ENCODE peak calls at places on chromosome 12, in four cellular contexts. F is pancreas, J is gastrocnemius medialis, L is fibroblast of villous mesenchyme. S is an unnamed sample.

GRCh38 chr12:120136093-120136770 is 19.7 kb upstream of the RAB35 start:
- DNase-seq in F (peak; percentile 40), J (no peak), L (no peak), S (no peak)

GRCh38 chr12:131385313-131386166 is 325.4 kb upstream of the SFSWAP start:
- DNase-seq in F (no peak), J (no peak), L (no peak), S (no peak)

GRCh38 chr12:79373896-79374499 is 316.8 kb downstream of the PAWR start:
- DNase-seq in F (no peak), J (no peak), L (peak; percentile 7), S (no peak)

GRCh38 chr12:122732170-122732569 is 1.5 kb upstream of the HCAR1 start:
- DNase-seq in F (no peak), J (no peak), L (no peak), S (no peak)

GRCh38 chr12:93387780-93388179 is 10.1 kb downstream of the NUDT4 start:
- DNase-seq in F (no peak), J (no peak), L (no peak), S (no peak)

GRCh38 chr12:47281667-47282171 is 202.0 kb upstream of the AMIGO2 start:
- DNase-seq in F (no peak), J (no peak), L (no peak), S (no peak)

GRCh38 chr12:49345048-49345839 is 1.4 kb upstream of the DNAJC22 start:
- DNase-seq in F (peak; percentile 79), J (no peak), L (no peak), S (no peak)

GRCh38 chr12:67193705-67194104 is 75.5 kb upstream of the CAND1 start:
- DNase-seq in F (no peak), J (no peak), L (peak; percentile 43), S (peak; percentile 19)

GRCh38 chr12:92034083-92034482 is 111.6 kb downstream of the BTG1 start:
- DNase-seq in F (no peak), J (no peak), L (no peak), S (no peak)

GRCh38 chr12:108364879-108365278 is 25.8 kb upstream of the CMKLR1 start:
- DNase-seq in F (no peak), J (no peak), L (no peak), S (no peak)

GRCh38 chr12:100331871-100332270 is 25.0 kb upstream of the SLC17A8 start:
- DNase-seq in F (no peak), J (no peak), L (no peak), S (no peak)

GRCh38 chr12:64098709-64099354 is 123.3 kb downstream of the KICS2 start:
- DNase-seq in F (no peak), J (peak; percentile 27), L (no peak), S (no peak)

GRCh38 chr12:48422060-48422459 is 50.3 kb upstream of the ANP32D start:
- DNase-seq in F (no peak), J (no peak), L (peak; percentile 37), S (no peak)

GRCh38 chr12:116040412-116040811 is 237.1 kb downstream of the MED13L start:
- DNase-seq in F (no peak), J (no peak), L (no peak), S (no peak)

GRCh38 chr12:108642269-108642870 is 8.7 kb upstream of the SELPLG start:
- DNase-seq in F (no peak), J (peak; percentile 31), L (no peak), S (no peak)

GRCh38 chr12:127025545-127025944 is 1241.4 kb upstream of the TMEM132C start:
- DNase-seq in F (no peak), J (no peak), L (no peak), S (no peak)

GRCh38 chr12:98371419-98371818 is 144.0 kb upstream of the TMPO start:
- DNase-seq in F (no peak), J (no peak), L (no peak), S (no peak)

GRCh38 chr12:116734156-116734768 is 3.6 kb downstream of the SPRING1 start:
- DNase-seq in F (no peak), J (no peak), L (no peak), S (no peak)

GRCh38 chr12:1216560-1216959 is 225.5 kb downstream of the ERC1 start:
- DNase-seq in F (no peak), J (no peak), L (no peak), S (no peak)

GRCh38 chr12:93125126-93125525 is 196.0 kb upstream of the EEA1 start:
- DNase-seq in F (no peak), J (no peak), L (no peak), S (no peak)

DNA sequence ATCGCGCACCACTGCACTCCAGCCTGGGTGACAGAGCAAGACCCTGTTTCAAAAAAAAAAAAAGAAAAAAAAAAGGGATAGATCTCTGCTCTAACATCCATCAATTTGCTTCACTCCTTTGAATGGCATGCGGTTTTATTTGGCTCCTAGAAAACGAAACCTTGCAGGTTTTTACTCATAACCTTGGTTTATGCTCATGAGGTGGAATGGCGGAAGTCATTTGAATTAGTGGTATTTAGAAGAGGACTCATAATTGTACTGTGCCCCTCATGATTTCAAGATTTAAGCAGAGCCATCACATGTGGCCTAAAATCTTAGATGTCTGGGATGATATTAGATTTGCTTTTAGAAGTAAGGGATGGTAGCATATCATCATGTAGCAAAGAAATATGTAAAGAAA is 29.4 kb downstream of the RBMS2 start:
- DNase-seq in F (no peak), J (no peak), L (no peak), S (no peak)
- TF ChIP-seq CTCF in F (no peak), J (no peak), L (no peak), S (no peak)

DNA sequence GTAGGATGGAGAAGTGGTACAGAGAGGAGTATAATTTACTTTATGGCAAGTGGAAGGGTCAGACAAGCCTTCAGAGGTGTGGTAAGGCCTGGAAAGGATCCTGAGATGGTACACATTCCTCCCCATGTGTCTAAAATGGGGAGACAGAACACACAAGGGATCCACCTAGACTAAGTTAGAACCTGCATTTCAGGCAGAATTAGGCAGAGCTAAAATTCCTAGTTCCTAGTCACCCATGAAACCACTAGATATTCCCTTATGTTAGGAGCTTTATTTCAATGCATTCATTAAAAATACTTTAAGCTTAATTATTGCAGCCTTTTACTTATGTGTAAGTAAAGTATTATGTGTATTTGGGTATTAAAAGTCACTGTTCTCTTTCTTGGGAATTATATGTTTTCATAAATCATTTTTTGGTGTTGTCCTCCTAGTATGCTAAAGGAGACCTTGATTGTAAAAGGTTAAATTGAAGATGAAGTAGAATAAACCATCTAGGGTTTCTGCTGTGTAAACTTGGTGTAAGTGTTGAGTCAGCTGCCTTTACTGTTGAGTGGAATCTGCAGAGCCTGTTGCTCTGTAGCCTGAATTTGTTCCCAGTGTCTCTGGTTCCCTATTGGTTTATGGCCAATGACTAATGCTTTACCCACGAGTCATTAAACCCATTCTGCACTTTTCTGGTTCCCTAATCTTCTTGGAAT is 423.2 kb downstream of the ATP23 start:
- DNase-seq in F (no peak), J (no peak), L (peak; percentile 99), S (peak; percentile 97)
- H3K4me3 ChIP-seq in F (no peak overlapping the region), J (no peak overlapping the region), L (no peak overlapping the region), S (no peak overlapping the region)

DNA sequence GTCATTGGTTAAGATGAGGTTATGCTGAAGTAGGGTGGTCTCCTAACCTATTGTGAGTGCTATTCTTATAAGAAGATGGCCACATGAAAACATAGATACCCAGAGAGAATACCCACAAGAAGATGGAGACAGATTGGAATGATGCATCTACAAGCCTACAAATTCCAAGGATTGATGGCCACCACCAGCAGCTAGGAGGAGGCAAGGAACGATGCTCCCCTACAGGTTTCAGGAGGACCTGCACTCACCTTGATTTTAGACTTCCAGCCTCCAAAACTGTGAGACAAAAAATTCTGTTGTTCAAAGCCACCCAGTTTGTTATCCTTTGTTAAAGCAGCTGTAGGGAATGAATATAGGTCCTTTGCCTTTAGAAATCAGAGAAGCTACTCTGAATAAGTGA is 227.4 kb downstream of the NEDD1 start:
- DNase-seq in F (no peak), J (no peak), L (no peak), S (no peak)
- TF ChIP-seq CTCF in F (no peak), J (no peak), L (no peak), S (no peak)

DNA sequence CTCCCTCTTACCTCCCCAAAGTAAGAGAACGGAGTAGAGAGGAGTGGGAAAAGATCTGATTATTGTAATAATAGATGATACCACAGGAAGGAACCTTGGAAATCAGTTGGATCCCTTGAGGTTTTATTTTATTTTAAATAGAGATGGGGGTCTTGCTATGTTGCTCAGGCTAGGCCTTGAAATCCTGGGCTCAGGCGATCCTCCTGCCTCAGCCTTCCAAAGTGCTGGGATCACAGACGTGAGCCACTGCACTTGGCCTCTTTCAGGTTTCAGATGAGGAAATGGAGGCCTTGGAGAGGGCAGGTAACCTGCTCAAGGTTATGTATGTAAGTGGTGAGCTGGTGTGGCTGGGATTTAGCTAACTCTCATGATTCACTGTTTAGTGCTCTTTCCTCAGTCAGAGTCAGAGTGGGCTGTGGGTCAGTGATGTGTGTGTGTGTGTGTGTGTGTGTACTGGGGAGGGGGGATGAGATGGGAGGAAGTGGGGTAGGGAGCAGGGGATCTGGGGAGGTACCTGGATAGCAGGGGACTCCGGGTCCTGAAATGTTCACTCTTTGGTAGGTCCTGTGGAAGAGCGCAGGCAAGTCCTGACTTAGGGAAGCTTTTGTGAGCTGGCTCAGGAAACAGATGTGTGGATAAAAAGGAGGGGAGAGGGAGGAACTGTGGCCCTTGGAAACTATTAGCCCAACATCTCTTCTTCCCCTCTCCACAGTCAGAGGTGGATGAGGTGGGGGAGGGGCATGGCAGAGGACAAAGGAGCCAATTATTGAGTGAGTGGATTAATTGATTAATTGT is 4.7 kb upstream of the CISTR start:
- DNase-seq in F (no peak), J (no peak), L (no peak), S (no peak)
- H3K4me3 ChIP-seq in F (no peak overlapping the region), J (no peak overlapping the region), L (no peak overlapping the region), S (no peak overlapping the region)

GRCh38 chr12:55780695-55781094 is 36.8 kb downstream of the SARNP start:
- DNase-seq in F (no peak), J (no peak), L (peak; percentile 55), S (no peak)
- TF ChIP-seq CTCF in F (no peak), J (no peak), L (no peak), S (no peak)

GRCh38 chr12:51953011-51953568 is 1.6 kb downstream of the ACVR1B start:
- DNase-seq in F (no peak), J (no peak), L (no peak), S (no peak)
- H3K4me3 ChIP-seq in F (peak overlapping the region; percentile 97), J (peak overlapping the region; percentile 87), L (peak overlapping the region; percentile 89), S (peak overlapping the region; percentile 28)

GRCh38 chr12:7972734-7973488 is 36.9 kb upstream of the SLC2A3 start:
- DNase-seq in F (no peak), J (no peak), L (no peak), S (no peak)

GRCh38 chr12:7966558-7966957 is 30.6 kb upstream of the SLC2A3 start:
- DNase-seq in F (no peak), J (no peak), L (no peak), S (no peak)

DNA sequence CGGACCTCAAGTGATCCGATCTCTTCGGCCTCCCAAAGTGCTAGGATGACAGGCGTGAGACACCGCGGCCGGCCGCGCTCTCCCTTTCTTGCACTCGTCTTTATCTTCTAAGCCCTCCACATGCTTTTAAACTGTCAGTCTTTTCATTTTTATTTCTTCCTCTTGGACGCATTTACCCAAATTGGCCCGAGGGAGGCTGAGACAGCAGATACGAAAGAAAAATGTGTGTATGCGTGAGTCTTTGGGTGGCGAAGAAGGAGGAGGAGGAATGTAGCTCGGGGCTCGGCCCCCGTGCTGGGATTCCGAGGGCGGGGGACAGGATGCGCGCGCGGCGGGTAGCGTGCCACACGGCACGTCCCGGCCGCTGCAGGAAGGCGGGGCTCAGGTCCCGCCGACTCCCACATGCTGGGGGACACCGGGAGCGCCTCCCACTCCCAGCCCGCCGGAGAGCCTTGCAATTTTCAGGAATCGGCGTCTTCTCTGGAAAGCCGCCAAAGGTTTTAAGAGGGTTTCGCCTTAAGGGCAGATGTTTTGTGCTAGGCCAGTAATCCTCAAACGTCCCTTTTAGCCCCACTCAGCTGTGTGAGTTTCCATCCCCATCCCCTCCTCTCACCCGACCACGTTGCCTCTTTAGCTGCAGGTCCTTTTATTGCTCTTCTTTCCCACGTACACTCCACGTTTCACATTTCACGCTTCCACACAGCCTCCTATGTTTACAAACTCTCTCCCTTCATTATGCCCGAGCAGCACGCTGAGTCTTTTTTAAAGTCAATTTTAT is 34.7 kb upstream of the SLC2A3 start:
- DNase-seq in F (peak; percentile 72), J (peak; percentile 57), L (peak; percentile 100), S (peak; percentile 46)
- TF ChIP-seq CTCF in F (no peak), J (no peak), L (peak; percentile 8), S (no peak)